ENCODE peak calls at places on chromosomes 13 and 19, in four cellular contexts. One of them, this sample, is unnamed.

GRCh38 chr19:42436006-42436405 is 6.7 kb downstream of the CXCL17 start:
- DNase-seq in cardiac fibroblast: peak
- DNase-seq in heart left ventricle: no peak
- DNase-seq in brain microvascular endothelial cell: no peak
- DNase-seq in this sample: no peak

GRCh38 chr13:23500858-23501257 is 67.4 kb upstream of the SACS start:
- DNase-seq in cardiac fibroblast: peak
- DNase-seq in heart left ventricle: no peak
- DNase-seq in brain microvascular endothelial cell: peak
- DNase-seq in this sample: no peak

GRCh38 chr13:99063952-99064351 is 86.1 kb upstream of the DOCK9 start:
- DNase-seq in cardiac fibroblast: no peak
- DNase-seq in heart left ventricle: no peak
- DNase-seq in brain microvascular endothelial cell: no peak
- DNase-seq in this sample: no peak

GRCh38 chr13:106230450-106230849 is 305.0 kb downstream of the EFNB2 start:
- DNase-seq in cardiac fibroblast: peak
- DNase-seq in heart left ventricle: no peak
- DNase-seq in brain microvascular endothelial cell: peak
- DNase-seq in this sample: no peak

GRCh38 chr13:26785845-26786630 is 25.5 kb upstream of the GPR12 start:
- DNase-seq in cardiac fibroblast: peak
- DNase-seq in heart left ventricle: peak
- DNase-seq in brain microvascular endothelial cell: no peak
- DNase-seq in this sample: no peak

GRCh38 chr19:53333071-53333465 is 481 bp upstream of the ZNF845 start:
- DNase-seq in cardiac fibroblast: no peak
- DNase-seq in heart left ventricle: peak
- DNase-seq in brain microvascular endothelial cell: peak
- DNase-seq in this sample: peak

GRCh38 chr19:1366899-1367870 is 16.5 kb upstream of the NDUFS7 start:
- DNase-seq in cardiac fibroblast: no peak
- DNase-seq in heart left ventricle: no peak
- DNase-seq in brain microvascular endothelial cell: no peak
- DNase-seq in this sample: no peak

GRCh38 chr13:38409771-38410170 is 60.1 kb downstream of the UFM1 start:
- DNase-seq in cardiac fibroblast: no peak
- DNase-seq in heart left ventricle: no peak
- DNase-seq in brain microvascular endothelial cell: no peak
- DNase-seq in this sample: no peak

GRCh38 chr19:3275068-3275582 is 50.7 kb downstream of the CELF5 start:
- DNase-seq in cardiac fibroblast: no peak
- DNase-seq in heart left ventricle: no peak
- DNase-seq in brain microvascular endothelial cell: peak
- DNase-seq in this sample: peak

GRCh38 chr19:41350735-41351338 is 2.9 kb downstream of the TGFB1 start:
- DNase-seq in cardiac fibroblast: peak
- DNase-seq in heart left ventricle: peak
- DNase-seq in brain microvascular endothelial cell: no peak
- DNase-seq in this sample: no peak

GRCh38 chr19:13784731-13785452 is 10.4 kb upstream of the ZSWIM4 start:
- DNase-seq in cardiac fibroblast: peak
- DNase-seq in heart left ventricle: peak
- DNase-seq in brain microvascular endothelial cell: peak
- DNase-seq in this sample: peak

GRCh38 chr13:20159646-20160345 is 1.1 kb downstream of the GJA3 start:
- DNase-seq in cardiac fibroblast: no peak
- DNase-seq in heart left ventricle: no peak
- DNase-seq in brain microvascular endothelial cell: no peak
- DNase-seq in this sample: no peak

GRCh38 chr19:47676811-47677210 is 36.4 kb upstream of the EHD2 start:
- DNase-seq in cardiac fibroblast: no peak
- DNase-seq in heart left ventricle: no peak
- DNase-seq in brain microvascular endothelial cell: no peak
- DNase-seq in this sample: no peak

GRCh38 chr13:110920038-110920437 is 5.2 kb upstream of the ANKRD10 start:
- DNase-seq in cardiac fibroblast: no peak
- DNase-seq in heart left ventricle: no peak
- DNase-seq in brain microvascular endothelial cell: no peak
- DNase-seq in this sample: no peak

GRCh38 chr19:54478677-54479266 is 5.7 kb upstream of the CDC42EP5 start:
- DNase-seq in cardiac fibroblast: peak
- DNase-seq in heart left ventricle: no peak
- DNase-seq in brain microvascular endothelial cell: no peak
- DNase-seq in this sample: peak

GRCh38 chr13:91193358-91193757 is 154.1 kb upstream of the MIR17HG start:
- DNase-seq in cardiac fibroblast: no peak
- DNase-seq in heart left ventricle: no peak
- DNase-seq in brain microvascular endothelial cell: no peak
- DNase-seq in this sample: no peak

GRCh38 chr13:32723987-32724386 is 137.7 kb downstream of the PDS5B start:
- DNase-seq in cardiac fibroblast: no peak
- DNase-seq in heart left ventricle: no peak
- DNase-seq in brain microvascular endothelial cell: no peak
- DNase-seq in this sample: no peak

GRCh38 chr13:113589961-113590339 is 5.4 kb downstream of the TFDP1 start:
- DNase-seq in cardiac fibroblast: no peak
- DNase-seq in heart left ventricle: no peak
- DNase-seq in brain microvascular endothelial cell: no peak
- DNase-seq in this sample: no peak

GRCh38 chr13:90615767-90616166 is 731.7 kb upstream of the MIR17HG start:
- DNase-seq in cardiac fibroblast: no peak
- DNase-seq in heart left ventricle: no peak
- DNase-seq in brain microvascular endothelial cell: no peak
- DNase-seq in this sample: no peak

GRCh38 chr13:35872369-35872768 is 258.8 kb downstream of the DCLK1 start:
- DNase-seq in cardiac fibroblast: no peak
- DNase-seq in heart left ventricle: no peak
- DNase-seq in brain microvascular endothelial cell: no peak
- DNase-seq in this sample: no peak

GRCh38 chr13:30673669-30674521 is 56.2 kb downstream of the USPL1 start:
- DNase-seq in cardiac fibroblast: peak
- DNase-seq in heart left ventricle: peak
- DNase-seq in brain microvascular endothelial cell: peak
- DNase-seq in this sample: peak

GRCh38 chr13:98910501-98910951 is 67.3 kb downstream of the DOCK9 start:
- DNase-seq in cardiac fibroblast: peak
- DNase-seq in heart left ventricle: peak
- DNase-seq in brain microvascular endothelial cell: peak
- DNase-seq in this sample: no peak

GRCh38 chr19:43782689-43783231 is 2.0 kb upstream of the KCNN4 start:
- DNase-seq in cardiac fibroblast: no peak
- DNase-seq in heart left ventricle: no peak
- DNase-seq in brain microvascular endothelial cell: no peak
- DNase-seq in this sample: no peak

GRCh38 chr19:9847087-9847671 is 12.1 kb downstream of the PIN1 start:
- DNase-seq in cardiac fibroblast: peak
- DNase-seq in heart left ventricle: no peak
- DNase-seq in brain microvascular endothelial cell: peak
- DNase-seq in this sample: peak

GRCh38 chr13:98315466-98315865 is 138.4 kb upstream of the RNF113B start:
- DNase-seq in cardiac fibroblast: peak
- DNase-seq in heart left ventricle: no peak
- DNase-seq in brain microvascular endothelial cell: peak
- DNase-seq in this sample: no peak

GRCh38 chr13:59666504-59666903 is 497.2 kb downstream of the DIAPH3 start:
- DNase-seq in cardiac fibroblast: peak
- DNase-seq in heart left ventricle: no peak
- DNase-seq in brain microvascular endothelial cell: no peak
- DNase-seq in this sample: no peak

GRCh38 chr13:97715763-97716162 is 237.7 kb upstream of the IPO5 start:
- DNase-seq in cardiac fibroblast: peak
- DNase-seq in heart left ventricle: no peak
- DNase-seq in brain microvascular endothelial cell: no peak
- DNase-seq in this sample: no peak

GRCh38 chr13:40922437-40923040 is 96.6 kb downstream of the ELF1 start:
- DNase-seq in cardiac fibroblast: no peak
- DNase-seq in heart left ventricle: no peak
- DNase-seq in brain microvascular endothelial cell: no peak
- DNase-seq in this sample: no peak

GRCh38 chr19:42512130-42512636 is 16.1 kb downstream of the CEACAM1 start:
- DNase-seq in cardiac fibroblast: no peak
- DNase-seq in heart left ventricle: no peak
- DNase-seq in brain microvascular endothelial cell: no peak
- DNase-seq in this sample: no peak

GRCh38 chr13:54261856-54262255 is 1233.2 kb downstream of the OLFM4 start:
- DNase-seq in cardiac fibroblast: no peak
- DNase-seq in heart left ventricle: no peak
- DNase-seq in brain microvascular endothelial cell: no peak
- DNase-seq in this sample: no peak

GRCh38 chr19:1068111-1069001 is 1.4 kb downstream of the ARHGAP45 start:
- DNase-seq in cardiac fibroblast: no peak
- DNase-seq in heart left ventricle: peak
- DNase-seq in brain microvascular endothelial cell: no peak
- DNase-seq in this sample: no peak

GRCh38 chr13:90168953-90169352 is 1178.5 kb upstream of the MIR17HG start:
- DNase-seq in cardiac fibroblast: no peak
- DNase-seq in heart left ventricle: no peak
- DNase-seq in brain microvascular endothelial cell: no peak
- DNase-seq in this sample: no peak

GRCh38 chr13:30157616-30157993 is 149.7 kb downstream of the KATNAL1 start:
- DNase-seq in cardiac fibroblast: no peak
- DNase-seq in heart left ventricle: no peak
- DNase-seq in brain microvascular endothelial cell: no peak
- DNase-seq in this sample: no peak

GRCh38 chr13:106233336-106233735 is 302.1 kb downstream of the EFNB2 start:
- DNase-seq in cardiac fibroblast: no peak
- DNase-seq in heart left ventricle: no peak
- DNase-seq in brain microvascular endothelial cell: no peak
- DNase-seq in this sample: no peak

GRCh38 chr13:95098916-95099315 is 202.3 kb downstream of the ABCC4 start:
- DNase-seq in cardiac fibroblast: no peak
- DNase-seq in heart left ventricle: no peak
- DNase-seq in brain microvascular endothelial cell: no peak
- DNase-seq in this sample: no peak

GRCh38 chr13:29569253-29570057 is 26.0 kb downstream of the SLC7A1 start:
- DNase-seq in cardiac fibroblast: no peak
- DNase-seq in heart left ventricle: no peak
- DNase-seq in brain microvascular endothelial cell: no peak
- DNase-seq in this sample: no peak

DNA sequence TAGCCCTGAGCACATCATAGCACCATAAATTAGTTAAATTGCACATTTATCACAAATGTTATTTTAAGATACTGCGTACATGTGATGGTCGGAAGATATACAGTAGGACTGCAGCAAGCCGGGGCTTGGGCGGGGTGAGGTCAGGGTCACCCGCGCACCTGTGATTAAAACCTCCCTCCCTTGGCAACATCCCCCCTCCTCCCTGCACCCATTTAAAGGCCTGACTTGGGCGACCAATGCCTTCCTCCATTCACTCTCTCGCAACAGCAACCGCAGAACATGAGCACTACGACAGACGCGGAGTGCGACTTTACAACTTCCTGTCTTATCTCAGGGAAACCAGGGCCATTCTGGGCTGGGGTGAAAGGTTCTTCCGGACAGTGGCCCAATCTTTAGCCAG is 76.5 kb downstream of the TSHZ3 start:
- DNase-seq in cardiac fibroblast: no peak
- DNase-seq in heart left ventricle: no peak
- DNase-seq in brain microvascular endothelial cell: no peak
- DNase-seq in this sample: no peak
- TF ChIP-seq CTCF in cardiac fibroblast: no peak
- TF ChIP-seq CTCF in heart left ventricle: no peak
- TF ChIP-seq CTCF in brain microvascular endothelial cell: no peak
- TF ChIP-seq CTCF in this sample: no peak

DNA sequence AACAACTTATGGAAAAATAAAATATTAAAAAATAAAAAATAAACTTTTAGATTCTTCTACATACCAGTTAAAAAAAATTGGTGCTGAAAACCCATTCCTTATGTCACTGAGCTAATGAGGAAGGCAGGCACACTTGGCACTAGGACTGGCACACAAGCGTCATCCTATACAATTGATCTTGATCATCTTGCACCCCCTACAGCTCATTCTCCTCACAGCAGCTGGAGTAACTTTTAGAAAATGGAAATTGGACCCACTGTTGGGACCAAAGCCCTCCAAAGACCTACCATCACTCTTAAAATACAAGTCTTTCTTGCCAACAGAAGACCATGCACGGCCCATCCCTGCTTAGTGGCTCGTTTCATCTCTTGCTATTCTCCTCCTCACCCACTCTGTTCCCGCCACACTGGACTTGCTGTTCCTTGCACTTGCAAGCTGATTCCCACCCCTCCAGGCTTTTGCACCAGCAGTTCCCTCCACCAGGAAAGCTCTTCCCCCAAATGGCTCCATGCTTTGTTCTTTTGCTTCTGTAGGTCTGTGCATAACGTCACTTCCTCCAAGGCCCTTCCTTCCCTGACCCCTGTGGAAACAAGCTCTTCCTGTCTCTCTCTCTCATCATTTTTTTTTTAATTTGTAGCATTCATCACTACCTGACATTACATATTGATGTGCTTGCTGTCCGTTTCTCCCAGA is 11.6 kb downstream of the CTU1 start:
- DNase-seq in cardiac fibroblast: no peak
- DNase-seq in heart left ventricle: no peak
- DNase-seq in brain microvascular endothelial cell: no peak
- DNase-seq in this sample: no peak
- TF ChIP-seq CTCF in cardiac fibroblast: no peak
- TF ChIP-seq CTCF in heart left ventricle: no peak
- TF ChIP-seq CTCF in brain microvascular endothelial cell: peak
- TF ChIP-seq CTCF in this sample: peak

GRCh38 chr19:17996826-17997316 is 11.1 kb upstream of the ARRDC2 start:
- DNase-seq in cardiac fibroblast: peak
- DNase-seq in heart left ventricle: peak
- DNase-seq in brain microvascular endothelial cell: peak
- DNase-seq in this sample: peak
- TF ChIP-seq CTCF in cardiac fibroblast: peak
- TF ChIP-seq CTCF in heart left ventricle: peak
- TF ChIP-seq CTCF in brain microvascular endothelial cell: peak
- TF ChIP-seq CTCF in this sample: peak

DNA sequence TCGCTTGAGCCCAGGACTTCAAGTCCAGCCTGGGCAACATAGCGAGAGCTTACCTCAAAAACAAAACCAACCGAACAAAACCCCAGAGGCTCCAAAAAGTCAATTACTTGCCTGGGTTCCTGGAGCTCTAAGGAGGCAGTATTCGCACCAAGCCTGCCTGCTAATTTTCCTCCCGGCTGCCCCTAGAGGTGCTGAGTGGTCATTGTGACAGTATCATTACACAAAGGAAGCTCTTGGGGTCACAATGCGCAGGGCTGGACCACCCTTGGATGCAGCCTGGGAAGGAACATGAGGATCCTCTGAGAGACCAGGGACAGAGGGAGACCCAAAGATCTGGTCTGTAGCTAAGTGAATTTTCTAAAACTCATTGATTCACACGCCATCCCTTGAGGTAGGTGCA is 8.5 kb upstream of the PEX11G start:
- DNase-seq in cardiac fibroblast: peak
- DNase-seq in heart left ventricle: no peak
- DNase-seq in brain microvascular endothelial cell: no peak
- DNase-seq in this sample: no peak
- TF ChIP-seq CTCF in cardiac fibroblast: peak
- TF ChIP-seq CTCF in heart left ventricle: no peak
- TF ChIP-seq CTCF in brain microvascular endothelial cell: peak
- TF ChIP-seq CTCF in this sample: peak

GRCh38 chr19:39906283-39906682 is 28.2 kb downstream of the FCGBP start:
- DNase-seq in cardiac fibroblast: no peak
- DNase-seq in heart left ventricle: no peak
- DNase-seq in brain microvascular endothelial cell: no peak
- DNase-seq in this sample: no peak
- TF ChIP-seq CTCF in cardiac fibroblast: no peak
- TF ChIP-seq CTCF in heart left ventricle: no peak
- TF ChIP-seq CTCF in brain microvascular endothelial cell: no peak
- TF ChIP-seq CTCF in this sample: no peak

This sample was measured in neural crest cell.